ENCODE peak calls at places on chromosomes 7 and 10, in four cellular contexts. One of them, this sample, is unnamed.

GRCh38 chr7:75984130-75985008 is 10.0 kb downstream of the TMEM120A start:
- DNase-seq in trophoblast cell: no peak
- DNase-seq in mesenchymal stem cell: no peak
- DNase-seq in neuronal stem cell: no peak
- DNase-seq in this sample: no peak

GRCh38 chr10:127148933-127149220 is 47.5 kb downstream of the INSYN2A start:
- DNase-seq in trophoblast cell: no peak
- DNase-seq in mesenchymal stem cell: peak
- DNase-seq in neuronal stem cell: no peak
- DNase-seq in this sample: no peak

GRCh38 chr10:37734971-37735370 is 122.4 kb downstream of the ZNF248 start:
- DNase-seq in trophoblast cell: peak
- DNase-seq in mesenchymal stem cell: no peak
- DNase-seq in neuronal stem cell: no peak
- DNase-seq in this sample: no peak

GRCh38 chr10:100046088-100046487 is 35.6 kb downstream of the CPN1 start:
- DNase-seq in trophoblast cell: peak
- DNase-seq in mesenchymal stem cell: peak
- DNase-seq in neuronal stem cell: peak
- DNase-seq in this sample: peak

GRCh38 chr10:97140284-97140846 is 45.4 kb downstream of the SLIT1 start:
- DNase-seq in trophoblast cell: no peak
- DNase-seq in mesenchymal stem cell: no peak
- DNase-seq in neuronal stem cell: no peak
- DNase-seq in this sample: no peak

GRCh38 chr7:88842217-88842616 is 46.7 kb upstream of the TEX47 start:
- DNase-seq in trophoblast cell: no peak
- DNase-seq in mesenchymal stem cell: no peak
- DNase-seq in neuronal stem cell: no peak
- DNase-seq in this sample: no peak

GRCh38 chr10:29734980-29735627 is 100.3 kb upstream of the SVIL start:
- DNase-seq in trophoblast cell: peak
- DNase-seq in mesenchymal stem cell: peak
- DNase-seq in neuronal stem cell: peak
- DNase-seq in this sample: peak

GRCh38 chr10:44337081-44337480 is 47.8 kb downstream of the CXCL12 start:
- DNase-seq in trophoblast cell: no peak
- DNase-seq in mesenchymal stem cell: no peak
- DNase-seq in neuronal stem cell: no peak
- DNase-seq in this sample: no peak

GRCh38 chr10:96512524-96512991 is 1.2 kb downstream of the TLL2 start:
- DNase-seq in trophoblast cell: no peak
- DNase-seq in mesenchymal stem cell: peak
- DNase-seq in neuronal stem cell: no peak
- DNase-seq in this sample: peak

GRCh38 chr7:1360521-1360971 is 98.7 kb downstream of the MICALL2 start:
- DNase-seq in trophoblast cell: no peak
- DNase-seq in mesenchymal stem cell: no peak
- DNase-seq in neuronal stem cell: no peak
- DNase-seq in this sample: no peak

GRCh38 chr7:96337519-96337918 is 15.6 kb upstream of the SLC25A13 start:
- DNase-seq in trophoblast cell: no peak
- DNase-seq in mesenchymal stem cell: no peak
- DNase-seq in neuronal stem cell: no peak
- DNase-seq in this sample: no peak

GRCh38 chr7:151087247-151088018 is 1.2 kb downstream of the AGAP3 start:
- DNase-seq in trophoblast cell: no peak
- DNase-seq in mesenchymal stem cell: peak
- DNase-seq in neuronal stem cell: no peak
- DNase-seq in this sample: no peak

GRCh38 chr10:62858364-62858763 is 42.2 kb upstream of the EGR2 start:
- DNase-seq in trophoblast cell: no peak
- DNase-seq in mesenchymal stem cell: no peak
- DNase-seq in neuronal stem cell: no peak
- DNase-seq in this sample: peak

GRCh38 chr7:100875356-100875751 is 451 bp downstream of the SRRT start:
- DNase-seq in trophoblast cell: no peak
- DNase-seq in mesenchymal stem cell: no peak
- DNase-seq in neuronal stem cell: no peak
- DNase-seq in this sample: no peak

GRCh38 chr10:78757542-78757941 is 311.2 kb upstream of the ZMIZ1 start:
- DNase-seq in trophoblast cell: no peak
- DNase-seq in mesenchymal stem cell: peak
- DNase-seq in neuronal stem cell: no peak
- DNase-seq in this sample: no peak

GRCh38 chr7:122629412-122629953 is 69.4 kb downstream of the RNF133 start:
- DNase-seq in trophoblast cell: no peak
- DNase-seq in mesenchymal stem cell: no peak
- DNase-seq in neuronal stem cell: no peak
- DNase-seq in this sample: no peak

GRCh38 chr10:1063232-1063862 is 7.2 kb downstream of the WDR37 start:
- DNase-seq in trophoblast cell: no peak
- DNase-seq in mesenchymal stem cell: no peak
- DNase-seq in neuronal stem cell: no peak
- DNase-seq in this sample: no peak

GRCh38 chr10:21100871-21101514 is 203.9 kb upstream of the NEBL start:
- DNase-seq in trophoblast cell: no peak
- DNase-seq in mesenchymal stem cell: peak
- DNase-seq in neuronal stem cell: no peak
- DNase-seq in this sample: no peak

GRCh38 chr10:91632671-91633550 is at the start of gene PPP1R3C:
- DNase-seq in trophoblast cell: peak
- DNase-seq in mesenchymal stem cell: peak
- DNase-seq in neuronal stem cell: peak
- DNase-seq in this sample: peak

GRCh38 chr10:108787932-108788331 is 1135.4 kb downstream of the XPNPEP1 start:
- DNase-seq in trophoblast cell: no peak
- DNase-seq in mesenchymal stem cell: peak
- DNase-seq in neuronal stem cell: no peak
- DNase-seq in this sample: no peak

GRCh38 chr7:47715631-47716068 is 133.7 kb upstream of the TNS3 start:
- DNase-seq in trophoblast cell: no peak
- DNase-seq in mesenchymal stem cell: no peak
- DNase-seq in neuronal stem cell: no peak
- DNase-seq in this sample: no peak

GRCh38 chr7:155392726-155393570 is 65.0 kb upstream of the EN2 start:
- DNase-seq in trophoblast cell: peak
- DNase-seq in mesenchymal stem cell: no peak
- DNase-seq in neuronal stem cell: no peak
- DNase-seq in this sample: no peak

GRCh38 chr7:39644170-39644569 is 20.8 kb downstream of the RALA start:
- DNase-seq in trophoblast cell: no peak
- DNase-seq in mesenchymal stem cell: peak
- DNase-seq in neuronal stem cell: no peak
- DNase-seq in this sample: no peak

GRCh38 chr7:158093156-158093796 is 494.3 kb downstream of the PTPRN2 start:
- DNase-seq in trophoblast cell: no peak
- DNase-seq in mesenchymal stem cell: no peak
- DNase-seq in neuronal stem cell: no peak
- DNase-seq in this sample: peak

GRCh38 chr10:50517626-50518025 is 106.1 kb downstream of the SGMS1 start:
- DNase-seq in trophoblast cell: no peak
- DNase-seq in mesenchymal stem cell: no peak
- DNase-seq in neuronal stem cell: no peak
- DNase-seq in this sample: no peak
- H2BK12ac ChIP-seq in trophoblast cell: no peak
- H2BK12ac ChIP-seq in mesenchymal stem cell: no peak
- H2BK12ac ChIP-seq in neuronal stem cell: no peak
- H2BK12ac ChIP-seq in this sample: no peak

GRCh38 chr10:70804424-70804814 is 11.3 kb upstream of the SGPL1 start:
- DNase-seq in trophoblast cell: no peak
- DNase-seq in mesenchymal stem cell: no peak
- DNase-seq in neuronal stem cell: no peak
- DNase-seq in this sample: no peak
- H2BK12ac ChIP-seq in trophoblast cell: no peak
- H2BK12ac ChIP-seq in mesenchymal stem cell: no peak
- H2BK12ac ChIP-seq in neuronal stem cell: no peak
- H2BK12ac ChIP-seq in this sample: no peak

GRCh38 chr7:127252736-127253288 is at the start of gene GRM8:
- DNase-seq in trophoblast cell: no peak
- DNase-seq in mesenchymal stem cell: peak
- DNase-seq in neuronal stem cell: peak
- DNase-seq in this sample: peak

GRCh38 chr7:127253289-127254162 is 785 bp upstream of the GRM8 start:
- DNase-seq in trophoblast cell: no peak
- DNase-seq in mesenchymal stem cell: peak
- DNase-seq in neuronal stem cell: peak
- DNase-seq in this sample: peak

GRCh38 chr7:127251048-127251451 is 1.7 kb downstream of the GRM8 start:
- DNase-seq in trophoblast cell: no peak
- DNase-seq in mesenchymal stem cell: no peak
- DNase-seq in neuronal stem cell: no peak
- DNase-seq in this sample: no peak

GRCh38 chr7:127251458-127252379 is 1.0 kb downstream of the GRM8 start:
- DNase-seq in trophoblast cell: no peak
- DNase-seq in mesenchymal stem cell: no peak
- DNase-seq in neuronal stem cell: peak
- DNase-seq in this sample: peak

DNA sequence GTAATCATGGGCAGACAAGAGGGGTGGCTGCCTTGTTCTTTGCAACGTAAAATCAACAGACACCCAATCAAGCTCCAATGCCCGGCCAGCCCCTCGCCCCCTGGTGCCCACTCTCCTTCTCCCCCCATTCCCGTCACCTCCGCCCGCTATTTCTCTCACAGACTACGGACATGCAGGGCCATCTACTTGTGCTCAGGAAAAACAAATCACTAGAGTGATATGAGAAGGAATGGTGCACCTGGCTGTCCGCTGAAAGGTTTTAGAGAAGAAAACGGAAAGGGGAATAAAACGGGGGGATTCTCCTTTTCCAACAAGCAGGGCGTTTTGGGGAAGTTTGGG is 392 bp downstream of the GRM8 start:
- DNase-seq in trophoblast cell: no peak
- DNase-seq in mesenchymal stem cell: peak
- DNase-seq in neuronal stem cell: peak
- DNase-seq in this sample: no peak
- H2BK12ac ChIP-seq in trophoblast cell: no peak
- H2BK12ac ChIP-seq in mesenchymal stem cell: no peak
- H2BK12ac ChIP-seq in neuronal stem cell: no peak
- H2BK12ac ChIP-seq in this sample: no peak

GRCh38 chr10:132004052-132004451 is 22.3 kb upstream of the BNIP3 start:
- DNase-seq in trophoblast cell: no peak
- DNase-seq in mesenchymal stem cell: no peak
- DNase-seq in neuronal stem cell: no peak
- DNase-seq in this sample: no peak

GRCh38 chr10:132002004-132002403 is 20.3 kb upstream of the BNIP3 start:
- DNase-seq in trophoblast cell: no peak
- DNase-seq in mesenchymal stem cell: no peak
- DNase-seq in neuronal stem cell: no peak
- DNase-seq in this sample: no peak

GRCh38 chr10:131998845-131999681 is 17.3 kb upstream of the BNIP3 start:
- DNase-seq in trophoblast cell: no peak
- DNase-seq in mesenchymal stem cell: no peak
- DNase-seq in neuronal stem cell: no peak
- DNase-seq in this sample: no peak

GRCh38 chr10:132003286-132003924 is 21.7 kb upstream of the BNIP3 start:
- DNase-seq in trophoblast cell: no peak
- DNase-seq in mesenchymal stem cell: no peak
- DNase-seq in neuronal stem cell: no peak
- DNase-seq in this sample: no peak

DNA sequence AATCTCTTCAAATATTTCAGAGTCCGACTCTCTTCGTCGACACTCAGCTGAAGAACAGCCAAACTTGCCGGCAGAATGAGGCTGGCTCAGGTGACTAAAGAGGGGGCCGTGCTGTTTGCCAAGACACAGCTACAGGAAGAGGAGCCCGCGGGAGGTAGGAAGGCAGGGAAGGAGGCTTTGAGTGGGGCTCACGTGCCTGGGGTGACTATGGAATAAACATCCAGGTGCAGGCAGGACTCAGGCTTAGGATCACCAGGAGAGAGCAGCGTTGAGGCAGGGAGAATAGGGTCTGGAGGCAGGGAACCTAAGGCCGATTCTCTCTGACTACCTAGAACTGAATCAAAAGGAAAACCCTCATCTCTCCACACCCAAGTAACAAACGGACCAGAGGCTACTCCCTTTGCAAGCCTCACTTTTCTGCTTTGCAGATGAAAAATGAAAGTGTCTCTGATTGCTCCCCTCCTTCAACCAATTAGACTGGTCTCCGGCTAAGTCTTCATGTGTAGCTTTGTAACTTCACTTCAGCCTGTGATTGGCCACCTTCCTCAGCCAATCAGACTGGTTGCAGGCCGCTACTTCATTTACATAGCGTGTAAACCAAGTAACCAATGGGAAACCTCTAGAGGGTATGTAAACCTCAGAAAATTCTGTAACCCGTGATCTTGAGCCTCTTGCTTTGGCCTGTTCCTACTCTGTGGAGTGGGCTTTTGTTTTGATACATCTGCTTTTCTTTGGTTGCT is 19.7 kb upstream of the BNIP3 start:
- DNase-seq in trophoblast cell: no peak
- DNase-seq in mesenchymal stem cell: peak
- DNase-seq in neuronal stem cell: no peak
- DNase-seq in this sample: peak
- H2BK12ac ChIP-seq in trophoblast cell: no peak
- H2BK12ac ChIP-seq in mesenchymal stem cell: no peak
- H2BK12ac ChIP-seq in neuronal stem cell: peak
- H2BK12ac ChIP-seq in this sample: no peak

GRCh38 chr7:35537067-35538023 is 157.6 kb downstream of the HERPUD2 start:
- DNase-seq in trophoblast cell: peak
- DNase-seq in mesenchymal stem cell: peak
- DNase-seq in neuronal stem cell: peak
- DNase-seq in this sample: peak
- H2BK12ac ChIP-seq in trophoblast cell: no peak
- H2BK12ac ChIP-seq in mesenchymal stem cell: no peak
- H2BK12ac ChIP-seq in neuronal stem cell: no peak
- H2BK12ac ChIP-seq in this sample: no peak

DNA sequence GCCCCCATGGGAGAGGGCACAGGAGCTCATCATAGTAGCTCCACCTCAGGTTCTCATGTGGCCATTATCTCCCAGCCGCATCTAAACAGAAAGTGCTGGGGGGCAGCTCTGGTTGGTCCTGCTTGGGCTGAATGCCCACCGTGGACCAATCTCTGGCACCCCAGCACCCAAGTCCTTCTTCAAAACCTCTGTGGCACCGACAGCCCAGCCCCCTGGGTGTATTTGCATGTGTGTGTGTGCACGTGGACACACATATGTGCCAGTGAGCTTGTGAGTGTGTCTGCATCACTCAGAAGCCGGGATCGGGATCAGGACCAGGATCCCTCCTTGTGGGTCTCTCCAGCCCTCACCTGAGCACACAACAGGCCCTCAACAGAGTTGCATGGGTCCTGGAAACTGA is 68.2 kb downstream of the ALOX5 start:
- DNase-seq in trophoblast cell: no peak
- DNase-seq in mesenchymal stem cell: no peak
- DNase-seq in neuronal stem cell: no peak
- DNase-seq in this sample: no peak
- H2BK12ac ChIP-seq in trophoblast cell: no peak
- H2BK12ac ChIP-seq in mesenchymal stem cell: no peak
- H2BK12ac ChIP-seq in neuronal stem cell: peak
- H2BK12ac ChIP-seq in this sample: no peak

GRCh38 chr10:132388901-132389630 is 7.9 kb upstream of the PWWP2B start:
- DNase-seq in trophoblast cell: no peak
- DNase-seq in mesenchymal stem cell: no peak
- DNase-seq in neuronal stem cell: no peak
- DNase-seq in this sample: peak
- H2BK12ac ChIP-seq in trophoblast cell: peak
- H2BK12ac ChIP-seq in mesenchymal stem cell: no peak
- H2BK12ac ChIP-seq in neuronal stem cell: no peak
- H2BK12ac ChIP-seq in this sample: no peak

This sample was measured in H9.